ENCODE peak calls at places on chromosomes 12 and 14, in eight cellular contexts. Q is fibroblast of gingiva; Z is NCI-H446 treated with DMSO at 0.1 percent for 48 hours; T is activated CD4-positive, alpha-beta T cell treated with anti-CD3 and anti-CD28 coated beads, Interleukin-2, amount 50 U/mL, for 1 hour; C is activated CD8-positive, alpha-beta memory T cell treated with anti-CD3 and anti-CD28 coated beads for 48 hours; V is cardiac muscle cell; Y is Right ventricle myocardium inferior; O is left ventricle myocardium superior. U is an unnamed sample.

GRCh38 chr12:45509187-45509586 is 220.3 kb upstream of the ARID2 start:
- DNase-seq in Q (no peak), Z (no peak), T (no peak), C (no peak), V (no peak), Y (no peak), O (no peak), U (no peak)

GRCh38 chr14:50882932-50883826 is 11.3 kb downstream of the ABHD12B start:
- DNase-seq in Q (no peak), Z (no peak), T (no peak), C (no peak), V (no peak), Y (no peak), O (no peak), U (no peak)

GRCh38 chr12:131795064-131795463 is 33.1 kb upstream of the MMP17 start:
- DNase-seq in Q (no peak), Z (no peak), T (no peak), C (no peak), V (no peak), Y (no peak), O (no peak), U (no peak)

GRCh38 chr14:23406244-23406643 is 1.8 kb downstream of the MYH6 start:
- DNase-seq in Q (no peak), Z (no peak), T (no peak), C (no peak), V (no peak), Y (no peak), O (no peak), U (no peak)

GRCh38 chr12:10750385-10750727 is 27.2 kb upstream of the YBX3 start:
- DNase-seq in Q (no peak), Z (no peak), T (no peak), C (no peak), V (no peak), Y (no peak), O (no peak), U (no peak)

GRCh38 chr12:10501031-10501430 is 4.7 kb upstream of the EIF2S3B start:
- DNase-seq in Q (peak), Z (no peak), T (no peak), C (no peak), V (no peak), Y (no peak), O (no peak), U (no peak)

GRCh38 chr12:19572920-19573558 is 133.7 kb downstream of the AEBP2 start:
- DNase-seq in Q (peak), Z (no peak), T (no peak), C (no peak), V (peak), Y (no peak), O (peak), U (no peak)

GRCh38 chr12:13000935-13001724 is 1.1 kb upstream of the HEBP1 start:
- DNase-seq in Q (peak), Z (no peak), T (peak), C (peak), V (peak), Y (peak), O (peak), U (no peak)

U was measured in AG09319.